ENCODE peak calls at places on chromosomes 1 and 21, in nine cellular contexts. M is CD8-positive, alpha-beta T cell; Y is breast epithelium; H is psoas muscle; F is left lung; E is PC-9; I is tibial artery; W is left ventricle myocardium inferior; B is GM23248. L is an unnamed sample.
A peak's percentile ranks its signal among the peaks of the same experiment; 100 is the strongest.

GRCh38 chr1:37474697-37475379 is 458 bp downstream of the ZC3H12A start:
- DNase-seq in F (peak; percentile 45), I (no peak), B (peak; percentile 75), M (no peak), Y (peak; percentile 35), E (no peak), W (no peak), H (peak; percentile 76), L (no peak)

GRCh38 chr1:7808253-7808844 is 24.3 kb downstream of the PER3 start:
- DNase-seq in Y (no peak), F (no peak), B (peak; percentile 43), E (no peak), W (no peak), I (no peak), H (no peak), M (no peak), L (no peak)

GRCh38 chr1:185280589-185280988 is 36.5 kb downstream of the IVNS1ABP start:
- DNase-seq in F (no peak), W (no peak), E (no peak), H (no peak), M (no peak), B (no peak), I (no peak), Y (no peak), L (no peak)

GRCh38 chr1:179104851-179105250 is 23.0 kb downstream of the TOR3A start:
- DNase-seq in E (no peak), F (no peak), Y (no peak), M (no peak), I (no peak), W (no peak), H (no peak), B (no peak), L (no peak)

GRCh38 chr1:210535796-210536195 is 207.1 kb downstream of the HHAT start:
- DNase-seq in I (no peak), H (no peak), F (no peak), E (no peak), B (no peak), Y (no peak), W (no peak), M (no peak), L (no peak)

GRCh38 chr1:225899044-225899925 is 10.3 kb upstream of the LEFTY1 start:
- DNase-seq in B (no peak), W (no peak), H (peak; percentile 26), F (no peak), Y (no peak), I (no peak), M (no peak), E (no peak), L (no peak)

GRCh38 chr1:42937141-42937696 is 21.4 kb downstream of the SLC2A1 start:
- DNase-seq in Y (no peak), W (no peak), B (peak; percentile 80), E (peak; percentile 93), M (no peak), F (peak; percentile 27), I (peak; percentile 40), H (no peak), L (peak; percentile 90)

GRCh38 chr1:108716437-108717230 is 3.9 kb downstream of the FNDC7 start:
- DNase-seq in Y (no peak), F (no peak), E (no peak), W (no peak), I (no peak), M (no peak), H (no peak), B (no peak), L (no peak)

GRCh38 chr1:23370744-23371710 is 1.4 kb upstream of the ZNF436 start:
- DNase-seq in W (no peak), E (peak; percentile 88), B (peak; percentile 32), I (no peak), F (no peak), Y (no peak), H (no peak), M (no peak), L (no peak)

GRCh38 chr1:197343663-197344273 is 75.7 kb downstream of the CRB1 start:
- DNase-seq in Y (no peak), E (no peak), B (no peak), H (peak; percentile 53), M (no peak), F (no peak), I (no peak), W (no peak), L (no peak)

GRCh38 chr1:151131832-151132675 is 14.4 kb downstream of the SEMA6C start:
- DNase-seq in H (peak; percentile 66), W (no peak), F (no peak), B (peak; percentile 30), M (no peak), Y (peak; percentile 26), I (peak; percentile 70), E (no peak), L (no peak)

GRCh38 chr1:173775578-173776196 is 48.8 kb upstream of the DARS2 start:
- DNase-seq in I (no peak), W (no peak), Y (no peak), F (no peak), M (no peak), B (no peak), H (no peak), E (no peak), L (no peak)

GRCh38 chr1:194279975-194280374 is 1093.6 kb upstream of the B3GALT2 start:
- DNase-seq in M (no peak), I (no peak), W (no peak), H (no peak), Y (no peak), F (no peak), B (no peak), E (no peak), L (no peak)

GRCh38 chr1:174189424-174190062 is 30.2 kb downstream of the RABGAP1L start:
- DNase-seq in F (no peak), H (no peak), B (no peak), E (no peak), Y (no peak), I (no peak), M (no peak), W (no peak), L (no peak)

GRCh38 chr1:185816460-185816859 is 82.3 kb downstream of the HMCN1 start:
- DNase-seq in H (no peak), W (no peak), E (no peak), B (peak; percentile 76), M (no peak), F (no peak), Y (no peak), I (no peak), L (no peak)

GRCh38 chr1:41616563-41616962 is 132.1 kb upstream of the EDN2 start:
- DNase-seq in M (no peak), F (no peak), E (no peak), H (no peak), Y (no peak), B (no peak), W (no peak), I (no peak), L (no peak)

GRCh38 chr1:115977481-115978258 is 1.4 kb downstream of the SLC22A15 start:
- DNase-seq in B (peak; percentile 89), I (no peak), E (peak; percentile 82), F (peak; percentile 60), W (no peak), H (no peak), Y (no peak), M (no peak), L (peak; percentile 84)

GRCh38 chr21:31181089-31181757 is 142.9 kb upstream of the KRTAP19-8 start:
- DNase-seq in M (no peak), W (no peak), Y (no peak), E (no peak), I (no peak), B (no peak), F (no peak), H (no peak), L (no peak)

GRCh38 chr1:232575524-232576040 is 54.4 kb downstream of the SIPA1L2 start:
- DNase-seq in B (peak; percentile 19), H (no peak), F (no peak), I (no peak), M (no peak), Y (no peak), E (no peak), W (no peak), L (no peak)

GRCh38 chr1:232576537-232576936 is 53.4 kb downstream of the SIPA1L2 start:
- DNase-seq in W (no peak), E (no peak), F (no peak), M (no peak), H (no peak), Y (no peak), I (no peak), B (no peak), L (no peak)

GRCh38 chr1:232578681-232579195 is 51.2 kb downstream of the SIPA1L2 start:
- DNase-seq in E (no peak), W (no peak), Y (no peak), M (no peak), F (no peak), H (no peak), B (no peak), I (no peak), L (no peak)

GRCh38 chr1:232579461-232579860 is 50.5 kb downstream of the SIPA1L2 start:
- DNase-seq in W (no peak), I (no peak), B (no peak), F (no peak), M (no peak), Y (no peak), H (no peak), E (no peak), L (no peak)

GRCh38 chr1:232577809-232578208 is 52.1 kb downstream of the SIPA1L2 start:
- DNase-seq in W (no peak), M (no peak), Y (no peak), H (no peak), B (no peak), F (no peak), E (no peak), I (no peak), L (no peak)
- H3K27ac ChIP-seq in W (peak overlapping the region; percentile 79), M (no peak overlapping the region), Y (peak overlapping the region; percentile 81), H (no peak overlapping the region), B (no peak overlapping the region), F (peak overlapping the region; percentile 88), E (no peak overlapping the region), I (no peak overlapping the region), L (no peak overlapping the region)

DNA sequence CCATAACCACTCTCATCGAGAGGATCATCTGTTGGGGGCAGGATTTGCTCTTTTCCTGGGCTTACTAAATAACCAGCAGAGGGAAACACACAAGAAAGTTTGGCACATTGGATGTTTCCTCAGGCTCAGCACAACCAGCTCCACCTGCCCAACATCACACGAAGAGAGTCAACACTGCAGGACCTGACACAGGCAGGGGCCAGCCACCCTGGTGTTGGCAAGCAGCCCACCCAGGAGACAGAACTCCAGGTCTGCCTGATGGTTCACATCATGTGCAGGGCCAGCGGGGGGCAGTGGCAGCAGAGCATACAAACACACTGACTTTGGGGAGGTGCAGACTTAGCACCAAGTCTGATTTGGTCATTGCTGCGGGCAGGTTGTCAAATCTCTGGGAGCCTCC is 182.3 kb upstream of the GALNT2 start:
- DNase-seq in M (no peak), B (no peak), I (no peak), W (no peak), H (no peak), Y (no peak), F (no peak), E (no peak), L (no peak)
- H3K27ac ChIP-seq in M (no peak overlapping the region), B (no peak overlapping the region), I (no peak overlapping the region), W (no peak overlapping the region), H (no peak overlapping the region), Y (no peak overlapping the region), F (no peak overlapping the region), E (no peak overlapping the region), L (no peak overlapping the region)

GRCh38 chr1:44511769-44512168 is 106.7 kb downstream of the RNF220 start:
- DNase-seq in I (no peak), B (no peak), W (no peak), H (no peak), F (no peak), E (no peak), Y (no peak), M (no peak), L (no peak)
- H3K27ac ChIP-seq in I (no peak overlapping the region), B (no peak overlapping the region), W (no peak overlapping the region), H (no peak overlapping the region), F (no peak overlapping the region), E (no peak overlapping the region), Y (no peak overlapping the region), M (no peak overlapping the region), L (no peak overlapping the region)

GRCh38 chr1:15757575-15758401 is 807 bp upstream of the FBLIM1 start:
- DNase-seq in Y (no peak), F (no peak), I (peak; percentile 84), W (no peak), E (no peak), H (no peak), M (no peak), B (peak; percentile 40), L (no peak)
- H3K27ac ChIP-seq in Y (peak overlapping the region; percentile 93), F (no peak overlapping the region), I (peak overlapping the region; percentile 95), W (peak overlapping the region; percentile 56), E (no peak overlapping the region), H (peak overlapping the region; percentile 4), M (no peak overlapping the region), B (no peak overlapping the region), L (peak overlapping the region; percentile 96)